ENCODE peak calls at places on chromosome 9, in nine cellular contexts. A is IMR-90; S is NCI-H774; I is left ventricle myocardium superior; O is GM12891; F is activated CD8-positive, alpha-beta memory T cell treated with anti-CD3 and anti-CD28 coated beads for 4 hours; G is stimulated activated CD8-positive, alpha-beta memory T cell treated with anti-CD3 and anti-CD28 coated beads, Interleukin-15, amount 100 ng/mL, for 24 hours; E is aorta; J is nephron progenitor cell. P is an unnamed sample.
A peak's percentile ranks its signal among the peaks of the same experiment; 100 is the strongest.

GRCh38 chr9:69785757-69786156 is 25.9 kb upstream of the PTAR1 start:
- DNase-seq in G (no peak), F (no peak), J (no peak), A (peak; percentile 78), S (no peak), O (no peak), E (no peak), I (no peak), P (peak; percentile 33)

GRCh38 chr9:133327834-133328484 is 8.0 kb downstream of the SURF6 start:
- DNase-seq in O (no peak), F (no peak), A (no peak), S (no peak), I (no peak), J (no peak), G (no peak), E (peak; percentile 11), P (no peak)

GRCh38 chr9:129676970-129677369 is 11.5 kb downstream of the PRRX2 start:
- DNase-seq in S (no peak), E (no peak), I (no peak), J (no peak), G (no peak), O (no peak), A (no peak), F (no peak), P (peak; percentile 74)

GRCh38 chr9:80326105-80326504 is 754.3 kb downstream of the TLE4 start:
- DNase-seq in E (no peak), J (no peak), S (no peak), A (no peak), O (no peak), G (no peak), F (no peak), I (no peak), P (no peak)

GRCh38 chr9:135262248-135262647 is 174.8 kb downstream of the OLFM1 start:
- DNase-seq in A (no peak), E (no peak), G (no peak), O (no peak), F (no peak), I (no peak), J (no peak), S (no peak), P (peak; percentile 3)

GRCh38 chr9:81320909-81321482 is 368.4 kb downstream of the TLE1 start:
- DNase-seq in G (no peak), S (no peak), I (no peak), F (no peak), J (no peak), E (no peak), A (no peak), O (no peak), P (no peak)

GRCh38 chr9:32526042-32526706 is at the start of gene RIGI:
- DNase-seq in E (peak; percentile 97), F (peak; percentile 53), I (peak; percentile 95), J (peak; percentile 79), G (peak; percentile 41), O (peak; percentile 10), A (peak; percentile 93), S (peak; percentile 87), P (peak; percentile 87)

GRCh38 chr9:120710110-120710981 is 3.9 kb downstream of the MEGF9 start:
- DNase-seq in G (no peak), I (no peak), E (no peak), F (no peak), J (no peak), S (peak; percentile 61), O (no peak), A (peak; percentile 39), P (peak; percentile 74)

GRCh38 chr9:129398101-129398795 is 220.2 kb upstream of the IER5L start:
- DNase-seq in I (no peak), A (no peak), G (no peak), F (no peak), J (no peak), O (no peak), E (peak; percentile 36), S (no peak), P (no peak)

GRCh38 chr9:90801507-90802289 is at the start of gene SYK:
- DNase-seq in O (no peak), S (peak; percentile 49), I (peak; percentile 76), E (peak; percentile 81), A (no peak), J (peak; percentile 57), G (no peak), F (no peak), P (no peak)

GRCh38 chr9:137742698-137743097 is 123.9 kb downstream of the EHMT1 start:
- DNase-seq in O (no peak), J (no peak), F (no peak), S (no peak), A (peak; percentile 16), E (no peak), G (no peak), I (peak; percentile 42), P (no peak)

GRCh38 chr9:2012347-2012746 is 2.8 kb upstream of the SMARCA2 start:
- DNase-seq in J (no peak), E (no peak), F (no peak), G (no peak), I (no peak), O (peak; percentile 20), A (no peak), S (no peak), P (no peak)

GRCh38 chr9:105993921-105994715 is 299.8 kb downstream of the TMEM38B start:
- DNase-seq in E (no peak), A (no peak), F (no peak), G (no peak), O (no peak), I (no peak), J (no peak), S (peak; percentile 12), P (no peak)

GRCh38 chr9:116232425-116233159 is 79.0 kb downstream of the PAPPA start:
- DNase-seq in S (no peak), G (no peak), A (peak; percentile 38), I (no peak), J (no peak), O (no peak), E (no peak), F (no peak), P (peak; percentile 50)

GRCh38 chr9:104810421-104811339 is 46.8 kb downstream of the NIPSNAP3B start:
- DNase-seq in E (no peak), G (no peak), S (no peak), J (peak; percentile 6), I (no peak), F (no peak), A (peak; percentile 59), O (no peak), P (peak; percentile 53)

GRCh38 chr9:117074337-117074662 is 340.6 kb downstream of the ASTN2 start:
- DNase-seq in G (no peak), S (no peak), F (no peak), O (no peak), A (no peak), I (no peak), J (no peak), E (no peak), P (no peak)

GRCh38 chr9:99326112-99326916 is 104.2 kb downstream of the SEC61B start:
- DNase-seq in A (peak; percentile 28), S (no peak), O (no peak), F (no peak), G (no peak), J (no peak), E (no peak), I (no peak), P (no peak)

GRCh38 chr9:120755827-120756434 is 37.3 kb downstream of the FBXW2 start:
- DNase-seq in F (peak; percentile 51), O (peak; percentile 26), S (peak; percentile 59), I (no peak), J (peak; percentile 73), G (peak; percentile 19), E (no peak), A (peak; percentile 34), P (peak; percentile 32)

GRCh38 chr9:19470567-19470966 is 61.8 kb downstream of the ACER2 start:
- DNase-seq in S (no peak), E (no peak), O (no peak), J (no peak), G (no peak), A (no peak), F (no peak), I (no peak), P (peak; percentile 25)

GRCh38 chr9:83583151-83584014 is 39.6 kb upstream of the IDNK start:
- DNase-seq in G (no peak), O (peak; percentile 14), A (peak; percentile 59), E (peak; percentile 70), I (no peak), J (peak; percentile 65), S (no peak), F (no peak), P (peak; percentile 66)

GRCh38 chr9:75985515-75985914 is 95.0 kb downstream of the PCSK5 start:
- DNase-seq in A (no peak), E (no peak), O (no peak), I (no peak), G (no peak), J (no peak), F (no peak), S (no peak), P (no peak)

GRCh38 chr9:129145841-129146292 is 32.2 kb downstream of the IER5L start:
- DNase-seq in O (no peak), A (peak; percentile 94), S (no peak), E (peak; percentile 82), F (no peak), I (peak; percentile 77), J (peak; percentile 66), G (no peak), P (peak; percentile 93)

GRCh38 chr9:37437010-37437409 is 14.5 kb downstream of the GRHPR start:
- DNase-seq in S (no peak), O (no peak), I (no peak), G (no peak), E (no peak), A (no peak), J (no peak), F (no peak), P (no peak)

GRCh38 chr9:108972626-108973209 is 38.5 kb downstream of the ABITRAM start:
- DNase-seq in F (no peak), S (no peak), J (no peak), E (no peak), G (no peak), I (no peak), O (no peak), A (peak; percentile 31), P (peak; percentile 54)

GRCh38 chr9:97794666-97795065 is 58.4 kb upstream of the FOXE1 start:
- DNase-seq in G (no peak), E (no peak), O (no peak), I (no peak), S (no peak), J (no peak), A (no peak), F (no peak), P (no peak)

GRCh38 chr9:93307468-93308157 is 123.7 kb downstream of the WNK2 start:
- DNase-seq in G (no peak), S (no peak), I (no peak), E (peak; percentile 24), A (no peak), O (no peak), J (no peak), F (no peak), P (no peak)

GRCh38 chr9:36855443-36856315 is 178.4 kb downstream of the PAX5 start:
- DNase-seq in A (no peak), S (no peak), J (peak; percentile 51), G (peak; percentile 4), F (no peak), O (no peak), I (no peak), E (no peak), P (no peak)

GRCh38 chr9:107587175-107587963 is 97.8 kb upstream of the KLF4 start:
- DNase-seq in G (no peak), S (no peak), F (no peak), O (no peak), A (no peak), I (peak; percentile 60), E (peak; percentile 59), J (no peak), P (no peak)

GRCh38 chr9:136310273-136311030 is 6.6 kb upstream of the CCDC187 start:
- DNase-seq in I (peak; percentile 23), A (no peak), F (no peak), O (no peak), S (no peak), G (no peak), J (no peak), E (no peak), P (no peak)

GRCh38 chr9:115013998-115014397 is 83.6 kb upstream of the TNFSF8 start:
- DNase-seq in G (peak; percentile 38), E (peak; percentile 75), J (peak; percentile 72), S (peak; percentile 73), I (peak; percentile 65), A (peak; percentile 82), O (peak; percentile 48), F (peak; percentile 53), P (peak; percentile 82)

GRCh38 chr9:34328500-34328982 is 527 bp downstream of the KIF24 start:
- DNase-seq in A (no peak), J (no peak), G (no peak), I (no peak), F (no peak), E (no peak), O (no peak), S (no peak), P (peak; percentile 1)